ENCODE peak calls at places on chromosomes 2 and 18, in five cellular contexts. One of them, this sample, is unnamed.

GRCh38 chr2:177763532-177764265 is 308.9 kb downstream of the PDE11A start:
- DNase-seq in keratinocyte: no peak
- DNase-seq in dorsolateral prefrontal cortex: peak
- DNase-seq in SK-N-SH: peak
- DNase-seq in transverse colon: peak
- DNase-seq in this sample: peak

GRCh38 chr18:25329783-25330182 is 22.2 kb downstream of the ZNF521 start:
- DNase-seq in keratinocyte: no peak
- DNase-seq in dorsolateral prefrontal cortex: no peak
- DNase-seq in SK-N-SH: no peak
- DNase-seq in transverse colon: no peak
- DNase-seq in this sample: no peak

GRCh38 chr2:11292464-11293255 is 51.8 kb downstream of the ROCK2 start:
- DNase-seq in keratinocyte: no peak
- DNase-seq in dorsolateral prefrontal cortex: no peak
- DNase-seq in SK-N-SH: no peak
- DNase-seq in transverse colon: no peak
- DNase-seq in this sample: no peak

GRCh38 chr18:74013955-74014354 is 133.7 kb downstream of the FBXO15 start:
- DNase-seq in keratinocyte: no peak
- DNase-seq in dorsolateral prefrontal cortex: no peak
- DNase-seq in SK-N-SH: no peak
- DNase-seq in transverse colon: no peak
- DNase-seq in this sample: no peak

GRCh38 chr2:62287895-62288589 is 92.1 kb downstream of the B3GNT2 start:
- DNase-seq in keratinocyte: peak
- DNase-seq in dorsolateral prefrontal cortex: no peak
- DNase-seq in SK-N-SH: peak
- DNase-seq in transverse colon: peak
- DNase-seq in this sample: peak

GRCh38 chr2:224400886-224401632 is 848 bp downstream of the FAM124B start:
- DNase-seq in keratinocyte: no peak
- DNase-seq in dorsolateral prefrontal cortex: no peak
- DNase-seq in SK-N-SH: no peak
- DNase-seq in transverse colon: no peak
- DNase-seq in this sample: no peak

GRCh38 chr18:66833646-66834045 is 229.8 kb upstream of the CDH19 start:
- DNase-seq in keratinocyte: no peak
- DNase-seq in dorsolateral prefrontal cortex: no peak
- DNase-seq in SK-N-SH: no peak
- DNase-seq in transverse colon: no peak
- DNase-seq in this sample: no peak

GRCh38 chr2:224523626-224524577 is 61.3 kb downstream of the CUL3 start:
- DNase-seq in keratinocyte: no peak
- DNase-seq in dorsolateral prefrontal cortex: no peak
- DNase-seq in SK-N-SH: no peak
- DNase-seq in transverse colon: no peak
- DNase-seq in this sample: no peak

GRCh38 chr2:98277156-98277859 is 68.9 kb upstream of the CNGA3 start:
- DNase-seq in keratinocyte: no peak
- DNase-seq in dorsolateral prefrontal cortex: no peak
- DNase-seq in SK-N-SH: peak
- DNase-seq in transverse colon: peak
- DNase-seq in this sample: no peak

GRCh38 chr2:74576830-74577229 is 22.3 kb downstream of the DOK1 start:
- DNase-seq in keratinocyte: no peak
- DNase-seq in dorsolateral prefrontal cortex: peak
- DNase-seq in SK-N-SH: no peak
- DNase-seq in transverse colon: no peak
- DNase-seq in this sample: no peak

GRCh38 chr2:74444498-74445318 is 3.0 kb upstream of the RTKN start:
- DNase-seq in keratinocyte: no peak
- DNase-seq in dorsolateral prefrontal cortex: no peak
- DNase-seq in SK-N-SH: peak
- DNase-seq in transverse colon: no peak
- DNase-seq in this sample: no peak

GRCh38 chr2:64562148-64562784 is 38.1 kb downstream of the AFTPH start:
- DNase-seq in keratinocyte: no peak
- DNase-seq in dorsolateral prefrontal cortex: no peak
- DNase-seq in SK-N-SH: peak
- DNase-seq in transverse colon: no peak
- DNase-seq in this sample: no peak

GRCh38 chr2:172554352-172555271 is 1.3 kb upstream of the PDK1 start:
- DNase-seq in keratinocyte: no peak
- DNase-seq in dorsolateral prefrontal cortex: no peak
- DNase-seq in SK-N-SH: peak
- DNase-seq in transverse colon: no peak
- DNase-seq in this sample: no peak

GRCh38 chr2:9714630-9715214 is 83.9 kb upstream of the YWHAQ start:
- DNase-seq in keratinocyte: no peak
- DNase-seq in dorsolateral prefrontal cortex: no peak
- DNase-seq in SK-N-SH: no peak
- DNase-seq in transverse colon: no peak
- DNase-seq in this sample: peak

GRCh38 chr2:31137211-31138036 is 816 bp downstream of the GALNT14 start:
- DNase-seq in keratinocyte: no peak
- DNase-seq in dorsolateral prefrontal cortex: no peak
- DNase-seq in SK-N-SH: peak
- DNase-seq in transverse colon: no peak
- DNase-seq in this sample: peak

GRCh38 chr18:33854086-33854826 is 276.2 kb downstream of the ASXL3 start:
- DNase-seq in keratinocyte: no peak
- DNase-seq in dorsolateral prefrontal cortex: no peak
- DNase-seq in SK-N-SH: no peak
- DNase-seq in transverse colon: no peak
- DNase-seq in this sample: no peak

GRCh38 chr18:64981915-64982314 is 768.9 kb upstream of the CDH7 start:
- DNase-seq in keratinocyte: no peak
- DNase-seq in dorsolateral prefrontal cortex: no peak
- DNase-seq in SK-N-SH: no peak
- DNase-seq in transverse colon: no peak
- DNase-seq in this sample: peak

GRCh38 chr18:74652392-74652988 is 54.8 kb downstream of the ZNF407 start:
- DNase-seq in keratinocyte: no peak
- DNase-seq in dorsolateral prefrontal cortex: no peak
- DNase-seq in SK-N-SH: peak
- DNase-seq in transverse colon: no peak
- DNase-seq in this sample: no peak

GRCh38 chr2:120609826-120610395 is 125.8 kb upstream of the GLI2 start:
- DNase-seq in keratinocyte: no peak
- DNase-seq in dorsolateral prefrontal cortex: no peak
- DNase-seq in SK-N-SH: no peak
- DNase-seq in transverse colon: no peak
- DNase-seq in this sample: no peak

GRCh38 chr2:98739020-98739419 is 8.1 kb upstream of the MGAT4A start:
- DNase-seq in keratinocyte: no peak
- DNase-seq in dorsolateral prefrontal cortex: no peak
- DNase-seq in SK-N-SH: no peak
- DNase-seq in transverse colon: no peak
- DNase-seq in this sample: no peak

GRCh38 chr2:230067990-230068657 is 600 bp downstream of the SLC16A14 start:
- DNase-seq in keratinocyte: no peak
- DNase-seq in dorsolateral prefrontal cortex: peak
- DNase-seq in SK-N-SH: peak
- DNase-seq in transverse colon: peak
- DNase-seq in this sample: peak

GRCh38 chr2:81901017-81901416 is 1596.5 kb upstream of the LRRTM1 start:
- DNase-seq in keratinocyte: no peak
- DNase-seq in dorsolateral prefrontal cortex: no peak
- DNase-seq in SK-N-SH: no peak
- DNase-seq in transverse colon: no peak
- DNase-seq in this sample: no peak
- TF ChIP-seq CTCF in keratinocyte: no peak
- TF ChIP-seq CTCF in dorsolateral prefrontal cortex: peak
- TF ChIP-seq CTCF in SK-N-SH: peak
- TF ChIP-seq CTCF in transverse colon: peak
- TF ChIP-seq CTCF in this sample: no peak

GRCh38 chr2:79827881-79828280 is 315.0 kb downstream of the CTNNA2 start:
- DNase-seq in keratinocyte: no peak
- DNase-seq in dorsolateral prefrontal cortex: no peak
- DNase-seq in SK-N-SH: no peak
- DNase-seq in transverse colon: no peak
- DNase-seq in this sample: no peak

GRCh38 chr2:79831919-79832318 is 319.1 kb downstream of the CTNNA2 start:
- DNase-seq in keratinocyte: no peak
- DNase-seq in dorsolateral prefrontal cortex: no peak
- DNase-seq in SK-N-SH: no peak
- DNase-seq in transverse colon: no peak
- DNase-seq in this sample: no peak

GRCh38 chr2:79833235-79833878 is 320.5 kb downstream of the CTNNA2 start:
- DNase-seq in keratinocyte: no peak
- DNase-seq in dorsolateral prefrontal cortex: no peak
- DNase-seq in SK-N-SH: no peak
- DNase-seq in transverse colon: no peak
- DNase-seq in this sample: no peak

DNA sequence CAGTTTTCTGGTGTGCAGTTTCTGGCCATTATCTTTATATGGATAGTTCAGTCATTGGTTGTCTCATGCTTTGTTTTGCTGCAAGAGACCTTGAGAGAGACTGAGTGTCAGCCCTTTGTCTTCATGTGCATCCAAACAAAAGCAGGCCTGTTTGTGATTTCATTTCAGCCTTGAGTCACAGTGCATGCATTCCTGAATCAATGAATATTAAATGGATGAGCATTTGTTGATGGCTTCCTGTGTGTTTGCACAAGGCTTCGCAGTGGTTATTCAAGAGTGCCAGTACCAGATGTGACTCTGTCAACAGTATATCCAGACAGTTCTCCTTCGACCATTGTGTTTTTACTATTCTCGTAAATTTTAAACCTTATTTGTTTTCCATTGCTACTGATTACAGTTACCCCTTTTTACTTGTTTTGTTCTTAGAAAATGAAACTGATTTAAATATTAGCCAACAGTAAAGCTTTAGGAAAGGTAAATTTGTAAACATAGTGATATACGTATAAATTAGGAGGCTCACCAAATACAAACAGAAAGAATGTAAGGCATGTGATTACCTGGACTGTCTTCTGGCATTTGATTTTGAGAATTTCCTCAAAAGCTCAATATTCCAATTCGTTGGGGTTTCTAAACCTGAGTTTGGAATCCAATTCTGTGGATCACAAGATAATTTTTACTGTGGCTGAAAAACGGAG is 319.8 kb downstream of the CTNNA2 start:
- DNase-seq in keratinocyte: no peak
- DNase-seq in dorsolateral prefrontal cortex: peak
- DNase-seq in SK-N-SH: no peak
- DNase-seq in transverse colon: no peak
- DNase-seq in this sample: no peak
- H3K27ac ChIP-seq in keratinocyte: no peak
- H3K27ac ChIP-seq in dorsolateral prefrontal cortex: peak
- H3K27ac ChIP-seq in SK-N-SH: no peak
- H3K27ac ChIP-seq in transverse colon: no peak
- H3K27ac ChIP-seq in this sample: no peak

DNA sequence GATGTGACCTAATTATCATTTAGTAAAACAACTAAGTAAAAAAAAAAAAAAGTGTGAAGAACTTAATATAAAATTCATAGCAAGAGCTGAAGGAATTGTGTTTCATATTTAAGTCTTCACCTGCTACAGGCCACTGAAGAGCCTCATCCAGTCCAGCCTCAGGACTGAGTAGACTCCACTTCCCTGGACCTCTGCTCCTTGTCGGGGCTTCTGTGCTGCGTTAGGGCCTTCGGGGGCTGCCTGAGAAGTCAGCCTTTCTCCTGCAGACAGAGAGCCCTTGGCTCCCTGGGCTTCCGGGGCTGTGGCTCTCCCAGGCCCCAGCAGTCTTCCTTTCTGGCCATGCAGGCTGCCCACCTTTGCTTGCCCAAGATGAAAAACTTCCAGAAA is 95.5 kb downstream of the MTCL1 start:
- DNase-seq in keratinocyte: no peak
- DNase-seq in dorsolateral prefrontal cortex: no peak
- DNase-seq in SK-N-SH: no peak
- DNase-seq in transverse colon: no peak
- DNase-seq in this sample: no peak
- TF ChIP-seq CTCF in keratinocyte: no peak
- TF ChIP-seq CTCF in dorsolateral prefrontal cortex: no peak
- TF ChIP-seq CTCF in SK-N-SH: no peak
- TF ChIP-seq CTCF in transverse colon: no peak
- TF ChIP-seq CTCF in this sample: no peak

GRCh38 chr2:113160248-113160647 is 13.5 kb upstream of the PSD4 start:
- DNase-seq in keratinocyte: no peak
- DNase-seq in dorsolateral prefrontal cortex: no peak
- DNase-seq in SK-N-SH: no peak
- DNase-seq in transverse colon: no peak
- DNase-seq in this sample: no peak

GRCh38 chr2:113157897-113158753 is 15.6 kb upstream of the PSD4 start:
- DNase-seq in keratinocyte: peak
- DNase-seq in dorsolateral prefrontal cortex: no peak
- DNase-seq in SK-N-SH: no peak
- DNase-seq in transverse colon: no peak
- DNase-seq in this sample: no peak

GRCh38 chr2:113157108-113157896 is 16.5 kb upstream of the PSD4 start:
- DNase-seq in keratinocyte: no peak
- DNase-seq in dorsolateral prefrontal cortex: peak
- DNase-seq in SK-N-SH: peak
- DNase-seq in transverse colon: peak
- DNase-seq in this sample: peak

GRCh38 chr2:113160962-113161361 is 12.8 kb upstream of the PSD4 start:
- DNase-seq in keratinocyte: no peak
- DNase-seq in dorsolateral prefrontal cortex: peak
- DNase-seq in SK-N-SH: no peak
- DNase-seq in transverse colon: no peak
- DNase-seq in this sample: no peak

GRCh38 chr2:113158884-113159553 is 14.8 kb upstream of the PSD4 start:
- DNase-seq in keratinocyte: no peak
- DNase-seq in dorsolateral prefrontal cortex: no peak
- DNase-seq in SK-N-SH: no peak
- DNase-seq in transverse colon: no peak
- DNase-seq in this sample: no peak
- H3K27ac ChIP-seq in keratinocyte: peak
- H3K27ac ChIP-seq in dorsolateral prefrontal cortex: no peak
- H3K27ac ChIP-seq in SK-N-SH: no peak
- H3K27ac ChIP-seq in transverse colon: peak
- H3K27ac ChIP-seq in this sample: no peak

GRCh38 chr2:167790189-167790588 is 457.2 kb downstream of the STK39 start:
- DNase-seq in keratinocyte: no peak
- DNase-seq in dorsolateral prefrontal cortex: no peak
- DNase-seq in SK-N-SH: no peak
- DNase-seq in transverse colon: no peak
- DNase-seq in this sample: no peak
- TF ChIP-seq CTCF in keratinocyte: no peak
- TF ChIP-seq CTCF in dorsolateral prefrontal cortex: no peak
- TF ChIP-seq CTCF in SK-N-SH: no peak
- TF ChIP-seq CTCF in transverse colon: no peak
- TF ChIP-seq CTCF in this sample: no peak

GRCh38 chr2:40283111-40283909 is 168.6 kb downstream of the SLC8A1 start:
- DNase-seq in keratinocyte: no peak
- DNase-seq in dorsolateral prefrontal cortex: no peak
- DNase-seq in SK-N-SH: no peak
- DNase-seq in transverse colon: no peak
- DNase-seq in this sample: no peak
- H3K27ac ChIP-seq in keratinocyte: no peak
- H3K27ac ChIP-seq in dorsolateral prefrontal cortex: no peak
- H3K27ac ChIP-seq in SK-N-SH: no peak
- H3K27ac ChIP-seq in transverse colon: peak
- H3K27ac ChIP-seq in this sample: no peak

GRCh38 chr2:238139141-238139840 is 823 bp downstream of the KLHL30 start:
- DNase-seq in keratinocyte: no peak
- DNase-seq in dorsolateral prefrontal cortex: no peak
- DNase-seq in SK-N-SH: no peak
- DNase-seq in transverse colon: no peak
- DNase-seq in this sample: peak
- TF ChIP-seq CTCF in keratinocyte: no peak
- TF ChIP-seq CTCF in dorsolateral prefrontal cortex: peak
- TF ChIP-seq CTCF in SK-N-SH: peak
- TF ChIP-seq CTCF in transverse colon: peak
- TF ChIP-seq CTCF in this sample: peak